ENCODE peak calls at places on chromosome 19, in ten cellular contexts. One of them, this sample, is unnamed.

GRCh38 chr19:36775768-36776167 is 3.2 kb upstream of the ZNF850 start:
- DNase-seq in activated CD4-positive, alpha-beta T cell treated with anti-CD3 and anti-CD28 coated beads, Interleukin-2, amount 10 ng/mL, durations not matched to agents 7 days and 5 days: no peak
- DNase-seq in MV-4-11: no peak
- DNase-seq in NCI-H1105: no peak
- DNase-seq in ELR: no peak
- DNase-seq in activated naive CD4-positive, alpha-beta T cell: no peak
- DNase-seq in breast epithelium: no peak
- DNase-seq in GM10248: no peak
- DNase-seq in NCI-H2081: no peak
- DNase-seq in glutamatergic neuron: no peak
- DNase-seq in this sample: no peak

GRCh38 chr19:45468803-45469131 is 971 bp downstream of the FOSB start:
- DNase-seq in activated CD4-positive, alpha-beta T cell treated with anti-CD3 and anti-CD28 coated beads, Interleukin-2, amount 10 ng/mL, durations not matched to agents 7 days and 5 days: no peak
- DNase-seq in MV-4-11: no peak
- DNase-seq in NCI-H1105: no peak
- DNase-seq in ELR: peak
- DNase-seq in activated naive CD4-positive, alpha-beta T cell: no peak
- DNase-seq in breast epithelium: no peak
- DNase-seq in GM10248: no peak
- DNase-seq in NCI-H2081: no peak
- DNase-seq in glutamatergic neuron: no peak
- DNase-seq in this sample: no peak

GRCh38 chr19:18746393-18747167 is 44.5 kb downstream of the COMP start:
- DNase-seq in activated CD4-positive, alpha-beta T cell treated with anti-CD3 and anti-CD28 coated beads, Interleukin-2, amount 10 ng/mL, durations not matched to agents 7 days and 5 days: no peak
- DNase-seq in MV-4-11: no peak
- DNase-seq in NCI-H1105: no peak
- DNase-seq in ELR: no peak
- DNase-seq in activated naive CD4-positive, alpha-beta T cell: no peak
- DNase-seq in breast epithelium: no peak
- DNase-seq in GM10248: no peak
- DNase-seq in NCI-H2081: no peak
- DNase-seq in glutamatergic neuron: peak
- DNase-seq in this sample: no peak

GRCh38 chr19:49347835-49348234 is 12.6 kb downstream of the CD37 start:
- DNase-seq in activated CD4-positive, alpha-beta T cell treated with anti-CD3 and anti-CD28 coated beads, Interleukin-2, amount 10 ng/mL, durations not matched to agents 7 days and 5 days: no peak
- DNase-seq in MV-4-11: peak
- DNase-seq in NCI-H1105: no peak
- DNase-seq in ELR: peak
- DNase-seq in activated naive CD4-positive, alpha-beta T cell: no peak
- DNase-seq in breast epithelium: no peak
- DNase-seq in GM10248: no peak
- DNase-seq in NCI-H2081: no peak
- DNase-seq in glutamatergic neuron: no peak
- DNase-seq in this sample: peak

GRCh38 chr19:41666075-41666474 is 22.0 kb downstream of the CEACAM7 start:
- DNase-seq in activated CD4-positive, alpha-beta T cell treated with anti-CD3 and anti-CD28 coated beads, Interleukin-2, amount 10 ng/mL, durations not matched to agents 7 days and 5 days: no peak
- DNase-seq in MV-4-11: no peak
- DNase-seq in NCI-H1105: no peak
- DNase-seq in ELR: no peak
- DNase-seq in activated naive CD4-positive, alpha-beta T cell: no peak
- DNase-seq in breast epithelium: no peak
- DNase-seq in GM10248: no peak
- DNase-seq in NCI-H2081: no peak
- DNase-seq in glutamatergic neuron: no peak
- DNase-seq in this sample: no peak

GRCh38 chr19:16200038-16200775 is 2.5 kb downstream of the AP1M1 start:
- DNase-seq in activated CD4-positive, alpha-beta T cell treated with anti-CD3 and anti-CD28 coated beads, Interleukin-2, amount 10 ng/mL, durations not matched to agents 7 days and 5 days: no peak
- DNase-seq in MV-4-11: peak
- DNase-seq in NCI-H1105: no peak
- DNase-seq in ELR: no peak
- DNase-seq in activated naive CD4-positive, alpha-beta T cell: no peak
- DNase-seq in breast epithelium: no peak
- DNase-seq in GM10248: no peak
- DNase-seq in NCI-H2081: no peak
- DNase-seq in glutamatergic neuron: no peak
- DNase-seq in this sample: peak

GRCh38 chr19:16940626-16941025 is 51.8 kb downstream of the F2RL3 start:
- DNase-seq in activated CD4-positive, alpha-beta T cell treated with anti-CD3 and anti-CD28 coated beads, Interleukin-2, amount 10 ng/mL, durations not matched to agents 7 days and 5 days: no peak
- DNase-seq in MV-4-11: no peak
- DNase-seq in NCI-H1105: no peak
- DNase-seq in ELR: no peak
- DNase-seq in activated naive CD4-positive, alpha-beta T cell: no peak
- DNase-seq in breast epithelium: no peak
- DNase-seq in GM10248: peak
- DNase-seq in NCI-H2081: no peak
- DNase-seq in glutamatergic neuron: no peak
- DNase-seq in this sample: no peak

GRCh38 chr19:5113101-5113557 is 144.2 kb downstream of the KDM4B start:
- DNase-seq in activated CD4-positive, alpha-beta T cell treated with anti-CD3 and anti-CD28 coated beads, Interleukin-2, amount 10 ng/mL, durations not matched to agents 7 days and 5 days: no peak
- DNase-seq in MV-4-11: no peak
- DNase-seq in NCI-H1105: no peak
- DNase-seq in ELR: peak
- DNase-seq in activated naive CD4-positive, alpha-beta T cell: no peak
- DNase-seq in breast epithelium: no peak
- DNase-seq in GM10248: no peak
- DNase-seq in NCI-H2081: no peak
- DNase-seq in glutamatergic neuron: peak
- DNase-seq in this sample: no peak

GRCh38 chr19:58154287-58154678 is 3.7 kb upstream of the ZNF329 start:
- DNase-seq in activated CD4-positive, alpha-beta T cell treated with anti-CD3 and anti-CD28 coated beads, Interleukin-2, amount 10 ng/mL, durations not matched to agents 7 days and 5 days: no peak
- DNase-seq in MV-4-11: no peak
- DNase-seq in NCI-H1105: no peak
- DNase-seq in ELR: peak
- DNase-seq in activated naive CD4-positive, alpha-beta T cell: no peak
- DNase-seq in breast epithelium: peak
- DNase-seq in GM10248: peak
- DNase-seq in NCI-H2081: no peak
- DNase-seq in glutamatergic neuron: peak
- DNase-seq in this sample: no peak

GRCh38 chr19:48329167-48329891 is 4.0 kb downstream of the EMP3 start:
- DNase-seq in activated CD4-positive, alpha-beta T cell treated with anti-CD3 and anti-CD28 coated beads, Interleukin-2, amount 10 ng/mL, durations not matched to agents 7 days and 5 days: peak
- DNase-seq in MV-4-11: peak
- DNase-seq in NCI-H1105: no peak
- DNase-seq in ELR: peak
- DNase-seq in activated naive CD4-positive, alpha-beta T cell: no peak
- DNase-seq in breast epithelium: no peak
- DNase-seq in GM10248: no peak
- DNase-seq in NCI-H2081: no peak
- DNase-seq in glutamatergic neuron: no peak
- DNase-seq in this sample: peak

GRCh38 chr19:55283548-55284393 is at the start of gene BRSK1:
- DNase-seq in activated CD4-positive, alpha-beta T cell treated with anti-CD3 and anti-CD28 coated beads, Interleukin-2, amount 10 ng/mL, durations not matched to agents 7 days and 5 days: peak
- DNase-seq in MV-4-11: no peak
- DNase-seq in NCI-H1105: peak
- DNase-seq in ELR: peak
- DNase-seq in activated naive CD4-positive, alpha-beta T cell: peak
- DNase-seq in breast epithelium: no peak
- DNase-seq in GM10248: no peak
- DNase-seq in NCI-H2081: peak
- DNase-seq in glutamatergic neuron: peak
- DNase-seq in this sample: no peak

GRCh38 chr19:35943542-35944301 is 7.5 kb downstream of the LRFN3 start:
- DNase-seq in activated CD4-positive, alpha-beta T cell treated with anti-CD3 and anti-CD28 coated beads, Interleukin-2, amount 10 ng/mL, durations not matched to agents 7 days and 5 days: no peak
- DNase-seq in MV-4-11: no peak
- DNase-seq in NCI-H1105: no peak
- DNase-seq in ELR: no peak
- DNase-seq in activated naive CD4-positive, alpha-beta T cell: no peak
- DNase-seq in breast epithelium: no peak
- DNase-seq in GM10248: no peak
- DNase-seq in NCI-H2081: no peak
- DNase-seq in glutamatergic neuron: no peak
- DNase-seq in this sample: no peak

GRCh38 chr19:10009714-10010224 is 535 bp downstream of the COL5A3 start:
- DNase-seq in activated CD4-positive, alpha-beta T cell treated with anti-CD3 and anti-CD28 coated beads, Interleukin-2, amount 10 ng/mL, durations not matched to agents 7 days and 5 days: no peak
- DNase-seq in MV-4-11: no peak
- DNase-seq in NCI-H1105: no peak
- DNase-seq in ELR: no peak
- DNase-seq in activated naive CD4-positive, alpha-beta T cell: no peak
- DNase-seq in breast epithelium: no peak
- DNase-seq in GM10248: no peak
- DNase-seq in NCI-H2081: no peak
- DNase-seq in glutamatergic neuron: no peak
- DNase-seq in this sample: no peak

GRCh38 chr19:16807416-16808274 is 21.6 kb upstream of the SIN3B start:
- DNase-seq in activated CD4-positive, alpha-beta T cell treated with anti-CD3 and anti-CD28 coated beads, Interleukin-2, amount 10 ng/mL, durations not matched to agents 7 days and 5 days: no peak
- DNase-seq in MV-4-11: no peak
- DNase-seq in NCI-H1105: no peak
- DNase-seq in ELR: no peak
- DNase-seq in activated naive CD4-positive, alpha-beta T cell: no peak
- DNase-seq in breast epithelium: no peak
- DNase-seq in GM10248: no peak
- DNase-seq in NCI-H2081: no peak
- DNase-seq in glutamatergic neuron: no peak
- DNase-seq in this sample: no peak

GRCh38 chr19:3098515-3099346 is 4.6 kb downstream of the GNA11 start:
- DNase-seq in activated CD4-positive, alpha-beta T cell treated with anti-CD3 and anti-CD28 coated beads, Interleukin-2, amount 10 ng/mL, durations not matched to agents 7 days and 5 days: peak
- DNase-seq in MV-4-11: peak
- DNase-seq in NCI-H1105: no peak
- DNase-seq in ELR: no peak
- DNase-seq in activated naive CD4-positive, alpha-beta T cell: no peak
- DNase-seq in breast epithelium: no peak
- DNase-seq in GM10248: no peak
- DNase-seq in NCI-H2081: no peak
- DNase-seq in glutamatergic neuron: no peak
- DNase-seq in this sample: no peak

GRCh38 chr19:13742756-13743155 is 21.6 kb upstream of the MRI1 start:
- DNase-seq in activated CD4-positive, alpha-beta T cell treated with anti-CD3 and anti-CD28 coated beads, Interleukin-2, amount 10 ng/mL, durations not matched to agents 7 days and 5 days: no peak
- DNase-seq in MV-4-11: no peak
- DNase-seq in NCI-H1105: no peak
- DNase-seq in ELR: peak
- DNase-seq in activated naive CD4-positive, alpha-beta T cell: no peak
- DNase-seq in breast epithelium: no peak
- DNase-seq in GM10248: no peak
- DNase-seq in NCI-H2081: no peak
- DNase-seq in glutamatergic neuron: no peak
- DNase-seq in this sample: no peak

GRCh38 chr19:31378404-31378803 is 29.2 kb upstream of the TSHZ3 start:
- DNase-seq in activated CD4-positive, alpha-beta T cell treated with anti-CD3 and anti-CD28 coated beads, Interleukin-2, amount 10 ng/mL, durations not matched to agents 7 days and 5 days: no peak
- DNase-seq in MV-4-11: peak
- DNase-seq in NCI-H1105: no peak
- DNase-seq in ELR: peak
- DNase-seq in activated naive CD4-positive, alpha-beta T cell: no peak
- DNase-seq in breast epithelium: no peak
- DNase-seq in GM10248: no peak
- DNase-seq in NCI-H2081: no peak
- DNase-seq in glutamatergic neuron: no peak
- DNase-seq in this sample: peak

GRCh38 chr19:28737021-28737525 is 475.9 kb downstream of the UQCRFS1 start:
- DNase-seq in activated CD4-positive, alpha-beta T cell treated with anti-CD3 and anti-CD28 coated beads, Interleukin-2, amount 10 ng/mL, durations not matched to agents 7 days and 5 days: peak
- DNase-seq in MV-4-11: peak
- DNase-seq in NCI-H1105: peak
- DNase-seq in ELR: peak
- DNase-seq in activated naive CD4-positive, alpha-beta T cell: no peak
- DNase-seq in breast epithelium: no peak
- DNase-seq in GM10248: peak
- DNase-seq in NCI-H2081: no peak
- DNase-seq in glutamatergic neuron: no peak
- DNase-seq in this sample: no peak

GRCh38 chr19:21398851-21399250 is 1.9 kb downstream of the ZNF493 start:
- DNase-seq in activated CD4-positive, alpha-beta T cell treated with anti-CD3 and anti-CD28 coated beads, Interleukin-2, amount 10 ng/mL, durations not matched to agents 7 days and 5 days: no peak
- DNase-seq in MV-4-11: no peak
- DNase-seq in NCI-H1105: no peak
- DNase-seq in ELR: no peak
- DNase-seq in activated naive CD4-positive, alpha-beta T cell: no peak
- DNase-seq in breast epithelium: no peak
- DNase-seq in GM10248: no peak
- DNase-seq in NCI-H2081: no peak
- DNase-seq in glutamatergic neuron: no peak
- DNase-seq in this sample: no peak

GRCh38 chr19:18995804-18996241 is 37.5 kb downstream of the SUGP2 start:
- DNase-seq in activated CD4-positive, alpha-beta T cell treated with anti-CD3 and anti-CD28 coated beads, Interleukin-2, amount 10 ng/mL, durations not matched to agents 7 days and 5 days: peak
- DNase-seq in MV-4-11: peak
- DNase-seq in NCI-H1105: no peak
- DNase-seq in ELR: peak
- DNase-seq in activated naive CD4-positive, alpha-beta T cell: no peak
- DNase-seq in breast epithelium: no peak
- DNase-seq in GM10248: peak
- DNase-seq in NCI-H2081: peak
- DNase-seq in glutamatergic neuron: peak
- DNase-seq in this sample: peak

GRCh38 chr19:33514885-33515485 is 6.6 kb downstream of the PEPD start:
- DNase-seq in activated CD4-positive, alpha-beta T cell treated with anti-CD3 and anti-CD28 coated beads, Interleukin-2, amount 10 ng/mL, durations not matched to agents 7 days and 5 days: peak
- DNase-seq in MV-4-11: peak
- DNase-seq in NCI-H1105: no peak
- DNase-seq in ELR: peak
- DNase-seq in activated naive CD4-positive, alpha-beta T cell: no peak
- DNase-seq in breast epithelium: no peak
- DNase-seq in GM10248: no peak
- DNase-seq in NCI-H2081: no peak
- DNase-seq in glutamatergic neuron: peak
- DNase-seq in this sample: no peak

GRCh38 chr19:2289714-2290435 is 7.9 kb upstream of the PEAK3 start:
- DNase-seq in activated CD4-positive, alpha-beta T cell treated with anti-CD3 and anti-CD28 coated beads, Interleukin-2, amount 10 ng/mL, durations not matched to agents 7 days and 5 days: peak
- DNase-seq in MV-4-11: peak
- DNase-seq in NCI-H1105: no peak
- DNase-seq in ELR: peak
- DNase-seq in activated naive CD4-positive, alpha-beta T cell: peak
- DNase-seq in breast epithelium: no peak
- DNase-seq in GM10248: peak
- DNase-seq in NCI-H2081: no peak
- DNase-seq in glutamatergic neuron: no peak
- DNase-seq in this sample: no peak

GRCh38 chr19:15195987-15196682 is 4.7 kb downstream of the NOTCH3 start:
- DNase-seq in activated CD4-positive, alpha-beta T cell treated with anti-CD3 and anti-CD28 coated beads, Interleukin-2, amount 10 ng/mL, durations not matched to agents 7 days and 5 days: no peak
- DNase-seq in MV-4-11: no peak
- DNase-seq in NCI-H1105: peak
- DNase-seq in ELR: peak
- DNase-seq in activated naive CD4-positive, alpha-beta T cell: no peak
- DNase-seq in breast epithelium: peak
- DNase-seq in GM10248: no peak
- DNase-seq in NCI-H2081: peak
- DNase-seq in glutamatergic neuron: no peak
- DNase-seq in this sample: peak

GRCh38 chr19:7386308-7386707 is 37.6 kb downstream of the ARHGEF18 start:
- DNase-seq in activated CD4-positive, alpha-beta T cell treated with anti-CD3 and anti-CD28 coated beads, Interleukin-2, amount 10 ng/mL, durations not matched to agents 7 days and 5 days: no peak
- DNase-seq in MV-4-11: no peak
- DNase-seq in NCI-H1105: no peak
- DNase-seq in ELR: peak
- DNase-seq in activated naive CD4-positive, alpha-beta T cell: no peak
- DNase-seq in breast epithelium: no peak
- DNase-seq in GM10248: no peak
- DNase-seq in NCI-H2081: no peak
- DNase-seq in glutamatergic neuron: no peak
- DNase-seq in this sample: peak

GRCh38 chr19:15488489-15489226 is 9.4 kb upstream of the PGLYRP2 start:
- DNase-seq in activated CD4-positive, alpha-beta T cell treated with anti-CD3 and anti-CD28 coated beads, Interleukin-2, amount 10 ng/mL, durations not matched to agents 7 days and 5 days: no peak
- DNase-seq in MV-4-11: no peak
- DNase-seq in NCI-H1105: no peak
- DNase-seq in ELR: no peak
- DNase-seq in activated naive CD4-positive, alpha-beta T cell: no peak
- DNase-seq in breast epithelium: no peak
- DNase-seq in GM10248: no peak
- DNase-seq in NCI-H2081: no peak
- DNase-seq in glutamatergic neuron: no peak
- DNase-seq in this sample: no peak

GRCh38 chr19:33064117-33064777 is 441 bp downstream of the RHPN2 start:
- DNase-seq in activated CD4-positive, alpha-beta T cell treated with anti-CD3 and anti-CD28 coated beads, Interleukin-2, amount 10 ng/mL, durations not matched to agents 7 days and 5 days: peak
- DNase-seq in MV-4-11: no peak
- DNase-seq in NCI-H1105: peak
- DNase-seq in ELR: peak
- DNase-seq in activated naive CD4-positive, alpha-beta T cell: no peak
- DNase-seq in breast epithelium: no peak
- DNase-seq in GM10248: peak
- DNase-seq in NCI-H2081: peak
- DNase-seq in glutamatergic neuron: peak
- DNase-seq in this sample: peak

GRCh38 chr19:54155694-54156093 is 3.8 kb downstream of the LENG1 start:
- DNase-seq in activated CD4-positive, alpha-beta T cell treated with anti-CD3 and anti-CD28 coated beads, Interleukin-2, amount 10 ng/mL, durations not matched to agents 7 days and 5 days: no peak
- DNase-seq in MV-4-11: no peak
- DNase-seq in NCI-H1105: no peak
- DNase-seq in ELR: no peak
- DNase-seq in activated naive CD4-positive, alpha-beta T cell: no peak
- DNase-seq in breast epithelium: no peak
- DNase-seq in GM10248: no peak
- DNase-seq in NCI-H2081: no peak
- DNase-seq in glutamatergic neuron: no peak
- DNase-seq in this sample: no peak

GRCh38 chr19:28881616-28882015 is 331.3 kb downstream of the UQCRFS1 start:
- DNase-seq in activated CD4-positive, alpha-beta T cell treated with anti-CD3 and anti-CD28 coated beads, Interleukin-2, amount 10 ng/mL, durations not matched to agents 7 days and 5 days: no peak
- DNase-seq in MV-4-11: no peak
- DNase-seq in NCI-H1105: no peak
- DNase-seq in ELR: no peak
- DNase-seq in activated naive CD4-positive, alpha-beta T cell: no peak
- DNase-seq in breast epithelium: no peak
- DNase-seq in GM10248: no peak
- DNase-seq in NCI-H2081: no peak
- DNase-seq in glutamatergic neuron: peak
- DNase-seq in this sample: no peak

This sample was measured in MCF 10A.